ENCODE peak calls at places on chromosomes 3 and 15, in four cellular contexts. V is GM12878, B is K562, S is H1. D is an unnamed sample.

GRCh38 chr3:54262943-54263342 is 140.6 kb downstream of the CACNA2D3 start:
- DNase-seq in B (no peak), S (no peak), V (no peak), D (no peak)

GRCh38 chr3:173932624-173933023 is 535.1 kb downstream of the NLGN1 start:
- DNase-seq in S (no peak), V (no peak), B (no peak), D (no peak)

GRCh38 chr3:189169728-189170127 is 2.0 kb upstream of the TPRG1 start:
- DNase-seq in B (no peak), V (no peak), S (peak; percentile 45), D (no peak)

GRCh38 chr3:55688154-55688553 is 201.0 kb upstream of the WNT5A start:
- DNase-seq in S (no peak), V (no peak), B (no peak), D (no peak)

GRCh38 chr15:30929064-30929669 is 25.5 kb downstream of the FAN1 start:
- DNase-seq in V (no peak), S (no peak), B (no peak), D (no peak)

GRCh38 chr3:9622438-9622837 is 26.9 kb upstream of the MTMR14 start:
- DNase-seq in S (no peak), B (no peak), V (no peak), D (no peak)

GRCh38 chr3:37680393-37680792 is 181.3 kb upstream of the CTDSPL start:
- DNase-seq in B (no peak), S (no peak), V (no peak), D (no peak)

GRCh38 chr3:8482960-8483665 is 18.5 kb upstream of the LMCD1 start:
- DNase-seq in B (no peak), V (no peak), S (no peak), D (peak; percentile 75)

GRCh38 chr15:70442616-70443321 is 320.6 kb downstream of the UACA start:
- DNase-seq in B (no peak), S (no peak), V (no peak), D (no peak)

GRCh38 chr15:31179683-31180082 is 78.2 kb upstream of the TRPM1 start:
- DNase-seq in B (no peak), V (no peak), S (peak; percentile 44), D (no peak)

GRCh38 chr3:14152233-14152962 is 26.0 kb downstream of the XPC start:
- DNase-seq in S (no peak), B (peak; percentile 51), V (no peak), D (no peak)

GRCh38 chr3:161213644-161214043 is 7.5 kb upstream of the NMD3 start:
- DNase-seq in B (no peak), S (no peak), V (no peak), D (no peak)

GRCh38 chr3:37097776-37098175 is 76.6 kb downstream of the LRRFIP2 start:
- DNase-seq in B (no peak), V (no peak), S (no peak), D (no peak)

GRCh38 chr3:140363801-140364200 is 314.1 kb upstream of the TRIM42 start:
- DNase-seq in S (no peak), B (peak; percentile 27), V (no peak), D (no peak)

GRCh38 chr3:181952221-181952620 is 240.5 kb downstream of the SOX2 start:
- DNase-seq in B (no peak), S (no peak), V (no peak), D (no peak)

GRCh38 chr15:98003528-98003927 is 43.0 kb downstream of the ARRDC4 start:
- DNase-seq in S (no peak), B (no peak), V (no peak), D (no peak)

GRCh38 chr15:79640206-79640605 is 208.1 kb downstream of the MINAR1 start:
- DNase-seq in S (no peak), V (no peak), B (no peak), D (peak; percentile 7)

GRCh38 chr3:113117511-113118302 is 93.7 kb upstream of the BOC start:
- DNase-seq in S (no peak), V (no peak), B (no peak), D (no peak)

GRCh38 chr15:91465086-91465485 is 365.0 kb downstream of the SV2B start:
- DNase-seq in V (no peak), B (no peak), S (no peak), D (no peak)

DNA sequence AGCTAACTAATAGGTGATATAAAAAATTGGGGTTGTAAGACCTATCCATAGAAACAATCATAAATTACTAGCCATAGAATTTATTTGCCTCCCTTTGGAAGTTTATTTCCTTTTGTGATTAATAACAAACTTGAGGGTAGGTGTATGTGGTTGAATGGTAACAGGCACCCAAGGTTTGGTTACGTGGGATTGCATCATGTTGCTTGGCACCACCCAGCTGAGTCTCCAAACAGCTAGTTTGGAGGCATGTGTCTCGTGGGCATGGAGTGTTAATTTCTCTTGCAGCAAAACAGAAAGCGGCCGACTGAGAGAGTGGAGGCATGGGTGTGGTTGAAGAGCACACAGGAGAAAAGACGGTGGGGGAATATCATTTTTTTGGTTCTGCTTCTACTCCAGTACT is 441.4 kb downstream of the CNTN4 start:
- DNase-seq in S (no peak), B (no peak), V (no peak), D (no peak)
- H3K9ac ChIP-seq in S (no peak overlapping the region), B (no peak overlapping the region), V (no peak overlapping the region), D (no peak overlapping the region)

DNA sequence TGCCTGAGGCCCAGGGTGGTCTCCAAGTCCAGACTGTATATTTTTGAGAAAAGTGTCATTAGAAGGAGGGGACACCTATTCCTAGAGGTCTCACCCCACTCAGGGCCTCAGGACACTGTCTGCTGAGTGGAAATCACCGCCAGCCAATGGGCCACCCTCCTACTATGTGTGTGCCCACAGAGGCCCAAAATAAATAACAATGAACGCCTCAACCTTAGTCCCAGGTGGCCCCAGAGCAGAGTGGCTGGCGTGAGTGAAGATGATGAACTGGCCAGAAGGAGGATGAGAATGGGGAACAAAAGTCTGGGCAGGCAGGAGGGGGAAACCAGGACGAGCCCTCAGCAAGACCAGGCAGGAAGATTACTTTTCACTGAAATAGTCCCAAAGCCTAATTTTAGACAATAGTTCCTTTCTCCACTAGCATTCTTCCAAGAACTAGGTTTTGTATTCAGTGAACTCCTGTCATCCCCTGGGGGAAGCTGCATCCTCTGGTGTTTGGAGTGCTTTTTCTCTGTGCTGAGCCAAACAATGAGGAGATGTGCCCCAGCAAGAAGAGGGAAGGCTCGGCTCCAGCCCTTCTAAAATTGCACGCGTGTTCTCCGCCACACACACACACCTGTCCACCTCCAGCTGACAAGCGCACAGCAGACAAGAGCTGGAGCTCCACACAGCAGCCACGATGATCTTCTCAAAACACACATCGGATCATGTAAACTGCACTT is 72.3 kb downstream of the ADCY5 start:
- DNase-seq in S (no peak), B (no peak), V (no peak), D (no peak)
- TF ChIP-seq HDAC6 in S (no peak), B (no peak), V (no peak), D (no peak)

GRCh38 chr15:40087095-40087805 is 21.4 kb downstream of the BMF start:
- DNase-seq in V (no peak), S (no peak), B (no peak), D (no peak)

GRCh38 chr15:40091861-40092415 is 16.7 kb downstream of the BMF start:
- DNase-seq in V (no peak), S (no peak), B (no peak), D (no peak)

GRCh38 chr15:40087991-40088928 is 20.4 kb downstream of the BMF start:
- DNase-seq in B (no peak), V (no peak), S (no peak), D (peak; percentile 92)

GRCh38 chr15:40090774-40091455 is 17.8 kb downstream of the BMF start:
- DNase-seq in B (no peak), S (no peak), V (no peak), D (no peak)

GRCh38 chr15:40088929-40089755 is 19.5 kb downstream of the BMF start:
- DNase-seq in B (peak; percentile 61), V (no peak), S (no peak), D (no peak)
- H3K9ac ChIP-seq in B (no peak overlapping the region), V (no peak overlapping the region), S (peak overlapping the region; percentile 1), D (peak overlapping the region; percentile 55)

DNA sequence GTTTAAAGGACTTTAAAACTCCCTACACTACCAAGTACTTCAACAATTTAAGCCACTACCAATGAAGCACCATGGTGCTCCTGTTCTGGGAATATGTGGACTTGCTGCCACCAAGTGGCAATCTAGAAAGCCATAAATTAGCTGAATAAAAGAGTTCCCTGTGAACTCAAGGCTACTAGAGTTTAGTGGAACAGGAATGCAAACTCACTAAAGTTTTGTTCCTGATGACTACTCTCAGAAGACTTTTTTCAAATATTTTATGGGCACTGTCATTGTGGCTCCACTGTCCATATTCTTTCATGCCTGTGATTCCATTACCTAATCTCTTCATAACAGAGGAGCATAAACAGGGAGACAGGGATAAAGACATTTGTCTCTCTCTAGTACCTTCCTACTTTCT is 63.9 kb downstream of the TMCC1 start:
- DNase-seq in V (no peak), B (peak; percentile 67), S (no peak), D (peak; percentile 83)
- TF ChIP-seq HDAC6 in V (no peak), B (no peak), S (no peak), D (no peak)

GRCh38 chr3:61681636-61682035 is 120.3 kb downstream of the PTPRG start:
- DNase-seq in V (no peak), S (no peak), B (no peak), D (no peak)

GRCh38 chr3:61683409-61684261 is 122.3 kb downstream of the PTPRG start:
- DNase-seq in S (no peak), V (no peak), B (no peak), D (no peak)

GRCh38 chr3:61680617-61681016 is 119.2 kb downstream of the PTPRG start:
- DNase-seq in B (no peak), V (no peak), S (no peak), D (no peak)

GRCh38 chr3:61684386-61684785 is 123.0 kb downstream of the PTPRG start:
- DNase-seq in B (no peak), V (no peak), S (no peak), D (no peak)

GRCh38 chr3:61682671-61683408 is 121.5 kb downstream of the PTPRG start:
- DNase-seq in B (no peak), V (no peak), S (no peak), D (no peak)
- H3K9ac ChIP-seq in B (no peak overlapping the region), V (no peak overlapping the region), S (no peak overlapping the region), D (no peak overlapping the region)

DNA sequence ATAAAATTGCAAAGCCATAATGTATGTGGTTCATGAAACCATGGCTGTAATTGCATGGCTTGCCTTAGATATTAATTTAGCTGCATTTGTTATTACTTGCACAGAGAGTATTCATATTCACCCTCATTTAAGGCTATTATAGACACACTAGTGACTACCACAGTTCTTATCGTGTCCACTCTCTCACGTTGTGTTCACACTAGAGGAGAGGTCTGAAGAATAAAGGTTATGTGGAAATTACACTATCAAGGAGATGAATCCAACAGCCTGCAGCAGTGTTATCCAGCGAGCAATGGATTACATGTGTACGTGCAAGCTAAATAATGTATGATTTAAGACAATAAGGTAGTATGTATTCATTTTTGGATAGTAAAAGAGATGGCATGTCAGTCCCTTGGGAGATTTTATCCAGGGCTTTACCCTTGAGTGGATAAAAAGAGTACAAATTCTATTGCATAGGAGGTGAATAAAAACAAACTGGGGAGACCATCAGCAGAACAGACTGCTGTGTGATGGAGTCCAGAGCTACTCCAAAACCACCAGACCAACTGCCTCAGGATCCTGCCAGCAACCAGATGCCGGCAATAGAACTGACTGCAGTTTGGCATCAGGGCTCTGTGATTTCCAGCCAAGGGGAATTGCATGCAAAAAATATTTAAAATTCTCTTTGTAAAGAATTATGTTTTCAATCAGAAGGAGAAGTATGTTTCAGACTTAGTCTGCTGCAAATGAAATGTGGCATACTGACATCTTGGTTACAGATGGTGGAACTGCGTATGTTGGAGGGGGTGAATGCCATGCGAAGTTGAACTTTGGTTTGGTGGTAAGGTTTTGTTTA is 146.6 kb downstream of the RBMS3 start:
- DNase-seq in V (no peak), S (no peak), B (no peak), D (no peak)
- TF ChIP-seq HDAC6 in V (no peak), S (no peak), B (no peak), D (no peak)

GRCh38 chr15:42786978-42787377 is 50.0 kb upstream of the CDAN1 start:
- DNase-seq in B (no peak), V (no peak), S (no peak), D (no peak)
- H3K9ac ChIP-seq in B (no peak overlapping the region), V (no peak overlapping the region), S (no peak overlapping the region), D (no peak overlapping the region)

D was measured in HepG2.